ENCODE peak calls at places on chromosomes 5 and 9, in eight cellular contexts. One of them, this sample, is unnamed.

GRCh38 chr9:85702881-85703280 is 38.9 kb downstream of the AGTPBP1 start:
- DNase-seq in M059J: no peak
- DNase-seq in tibial artery: no peak
- DNase-seq in left kidney: no peak
- DNase-seq in GM03348: no peak
- DNase-seq in bronchial epithelial cell: no peak
- DNase-seq in right atrium auricular region: no peak
- DNase-seq in activated T-helper 1 cell treated with anti-CD3 and anti-CD28 coated beads, Interleukin-12 subunit alpha, Interleukin-12 subunit beta, Interleukin-2, Interleukin-4 antibody, amounts not matched to agents 30 ng/mL and 10 ng/mL and 1 ng/mL, durations not matched to agents 14 hours and 24 hours and 36 hours: no peak
- DNase-seq in this sample: no peak

GRCh38 chr9:37621299-37621934 is 29.0 kb upstream of the TOMM5 start:
- DNase-seq in tibial artery: no peak
- DNase-seq in bronchial epithelial cell: no peak
- DNase-seq in GM03348: no peak
- DNase-seq in right atrium auricular region: no peak
- DNase-seq in activated T-helper 1 cell treated with anti-CD3 and anti-CD28 coated beads, Interleukin-12 subunit alpha, Interleukin-12 subunit beta, Interleukin-2, Interleukin-4 antibody, amounts not matched to agents 30 ng/mL and 10 ng/mL and 1 ng/mL, durations not matched to agents 14 hours and 24 hours and 36 hours: no peak
- DNase-seq in left kidney: peak
- DNase-seq in M059J: no peak
- DNase-seq in this sample: no peak

GRCh38 chr5:57414857-57415256 is 67.8 kb downstream of the ACTBL2 start:
- DNase-seq in right atrium auricular region: no peak
- DNase-seq in bronchial epithelial cell: no peak
- DNase-seq in M059J: no peak
- DNase-seq in activated T-helper 1 cell treated with anti-CD3 and anti-CD28 coated beads, Interleukin-12 subunit alpha, Interleukin-12 subunit beta, Interleukin-2, Interleukin-4 antibody, amounts not matched to agents 30 ng/mL and 10 ng/mL and 1 ng/mL, durations not matched to agents 14 hours and 24 hours and 36 hours: no peak
- DNase-seq in tibial artery: no peak
- DNase-seq in left kidney: no peak
- DNase-seq in GM03348: no peak
- DNase-seq in this sample: peak

GRCh38 chr5:23332650-23333251 is 174.7 kb upstream of the PRDM9 start:
- DNase-seq in GM03348: no peak
- DNase-seq in tibial artery: no peak
- DNase-seq in M059J: no peak
- DNase-seq in left kidney: peak
- DNase-seq in bronchial epithelial cell: peak
- DNase-seq in activated T-helper 1 cell treated with anti-CD3 and anti-CD28 coated beads, Interleukin-12 subunit alpha, Interleukin-12 subunit beta, Interleukin-2, Interleukin-4 antibody, amounts not matched to agents 30 ng/mL and 10 ng/mL and 1 ng/mL, durations not matched to agents 14 hours and 24 hours and 36 hours: no peak
- DNase-seq in right atrium auricular region: no peak
- DNase-seq in this sample: no peak

GRCh38 chr5:180313677-180314076 is 21.8 kb upstream of the MAPK9 start:
- DNase-seq in right atrium auricular region: no peak
- DNase-seq in activated T-helper 1 cell treated with anti-CD3 and anti-CD28 coated beads, Interleukin-12 subunit alpha, Interleukin-12 subunit beta, Interleukin-2, Interleukin-4 antibody, amounts not matched to agents 30 ng/mL and 10 ng/mL and 1 ng/mL, durations not matched to agents 14 hours and 24 hours and 36 hours: no peak
- DNase-seq in left kidney: peak
- DNase-seq in tibial artery: no peak
- DNase-seq in M059J: peak
- DNase-seq in GM03348: no peak
- DNase-seq in bronchial epithelial cell: peak
- DNase-seq in this sample: no peak

GRCh38 chr9:122904466-122904822 is 715 bp downstream of the RC3H2 start:
- DNase-seq in right atrium auricular region: no peak
- DNase-seq in activated T-helper 1 cell treated with anti-CD3 and anti-CD28 coated beads, Interleukin-12 subunit alpha, Interleukin-12 subunit beta, Interleukin-2, Interleukin-4 antibody, amounts not matched to agents 30 ng/mL and 10 ng/mL and 1 ng/mL, durations not matched to agents 14 hours and 24 hours and 36 hours: peak
- DNase-seq in left kidney: no peak
- DNase-seq in tibial artery: peak
- DNase-seq in GM03348: peak
- DNase-seq in bronchial epithelial cell: no peak
- DNase-seq in M059J: peak
- DNase-seq in this sample: peak

GRCh38 chr5:143315929-143316328 is 87.6 kb downstream of the NR3C1 start:
- DNase-seq in tibial artery: no peak
- DNase-seq in activated T-helper 1 cell treated with anti-CD3 and anti-CD28 coated beads, Interleukin-12 subunit alpha, Interleukin-12 subunit beta, Interleukin-2, Interleukin-4 antibody, amounts not matched to agents 30 ng/mL and 10 ng/mL and 1 ng/mL, durations not matched to agents 14 hours and 24 hours and 36 hours: no peak
- DNase-seq in M059J: no peak
- DNase-seq in right atrium auricular region: no peak
- DNase-seq in GM03348: no peak
- DNase-seq in bronchial epithelial cell: no peak
- DNase-seq in left kidney: no peak
- DNase-seq in this sample: no peak

GRCh38 chr9:98502311-98502975 is 206.3 kb downstream of the GABBR2 start:
- DNase-seq in GM03348: peak
- DNase-seq in M059J: peak
- DNase-seq in left kidney: no peak
- DNase-seq in activated T-helper 1 cell treated with anti-CD3 and anti-CD28 coated beads, Interleukin-12 subunit alpha, Interleukin-12 subunit beta, Interleukin-2, Interleukin-4 antibody, amounts not matched to agents 30 ng/mL and 10 ng/mL and 1 ng/mL, durations not matched to agents 14 hours and 24 hours and 36 hours: no peak
- DNase-seq in bronchial epithelial cell: peak
- DNase-seq in tibial artery: no peak
- DNase-seq in right atrium auricular region: no peak
- DNase-seq in this sample: no peak

GRCh38 chr9:18349530-18349929 is 124.4 kb upstream of the ADAMTSL1 start:
- DNase-seq in activated T-helper 1 cell treated with anti-CD3 and anti-CD28 coated beads, Interleukin-12 subunit alpha, Interleukin-12 subunit beta, Interleukin-2, Interleukin-4 antibody, amounts not matched to agents 30 ng/mL and 10 ng/mL and 1 ng/mL, durations not matched to agents 14 hours and 24 hours and 36 hours: no peak
- DNase-seq in left kidney: peak
- DNase-seq in GM03348: no peak
- DNase-seq in bronchial epithelial cell: no peak
- DNase-seq in M059J: no peak
- DNase-seq in right atrium auricular region: no peak
- DNase-seq in tibial artery: no peak
- DNase-seq in this sample: no peak

GRCh38 chr9:110316255-110316921 is 21.3 kb downstream of the TXNDC8 start:
- DNase-seq in tibial artery: no peak
- DNase-seq in bronchial epithelial cell: peak
- DNase-seq in M059J: no peak
- DNase-seq in activated T-helper 1 cell treated with anti-CD3 and anti-CD28 coated beads, Interleukin-12 subunit alpha, Interleukin-12 subunit beta, Interleukin-2, Interleukin-4 antibody, amounts not matched to agents 30 ng/mL and 10 ng/mL and 1 ng/mL, durations not matched to agents 14 hours and 24 hours and 36 hours: no peak
- DNase-seq in GM03348: no peak
- DNase-seq in right atrium auricular region: no peak
- DNase-seq in left kidney: no peak
- DNase-seq in this sample: no peak

GRCh38 chr5:119435436-119436132 is 16.7 kb upstream of the HSD17B4 start:
- DNase-seq in tibial artery: peak
- DNase-seq in bronchial epithelial cell: peak
- DNase-seq in GM03348: peak
- DNase-seq in activated T-helper 1 cell treated with anti-CD3 and anti-CD28 coated beads, Interleukin-12 subunit alpha, Interleukin-12 subunit beta, Interleukin-2, Interleukin-4 antibody, amounts not matched to agents 30 ng/mL and 10 ng/mL and 1 ng/mL, durations not matched to agents 14 hours and 24 hours and 36 hours: peak
- DNase-seq in right atrium auricular region: peak
- DNase-seq in left kidney: peak
- DNase-seq in M059J: peak
- DNase-seq in this sample: no peak

GRCh38 chr5:9851458-9851857 is 221.3 kb upstream of the TAS2R1 start:
- DNase-seq in GM03348: peak
- DNase-seq in bronchial epithelial cell: peak
- DNase-seq in tibial artery: no peak
- DNase-seq in right atrium auricular region: no peak
- DNase-seq in activated T-helper 1 cell treated with anti-CD3 and anti-CD28 coated beads, Interleukin-12 subunit alpha, Interleukin-12 subunit beta, Interleukin-2, Interleukin-4 antibody, amounts not matched to agents 30 ng/mL and 10 ng/mL and 1 ng/mL, durations not matched to agents 14 hours and 24 hours and 36 hours: no peak
- DNase-seq in M059J: peak
- DNase-seq in left kidney: no peak
- DNase-seq in this sample: peak

GRCh38 chr9:90847971-90848370 is 46.4 kb downstream of the SYK start:
- DNase-seq in GM03348: no peak
- DNase-seq in tibial artery: no peak
- DNase-seq in bronchial epithelial cell: no peak
- DNase-seq in M059J: peak
- DNase-seq in left kidney: no peak
- DNase-seq in activated T-helper 1 cell treated with anti-CD3 and anti-CD28 coated beads, Interleukin-12 subunit alpha, Interleukin-12 subunit beta, Interleukin-2, Interleukin-4 antibody, amounts not matched to agents 30 ng/mL and 10 ng/mL and 1 ng/mL, durations not matched to agents 14 hours and 24 hours and 36 hours: no peak
- DNase-seq in right atrium auricular region: peak
- DNase-seq in this sample: no peak